ENCODE peak calls at places on chromosomes 5 and 9, in seven cellular contexts. A is cardiac fibroblast, M is uterus, Z is fibroblast of lung, D is GM12865, I is tibial nerve, U is left ventricle myocardium inferior. L is an unnamed sample.

GRCh38 chr9:124134526-124134925 is 123.0 kb downstream of the LHX2 start:
- DNase-seq in U (no peak), I (no peak), A (no peak), D (no peak), Z (no peak), M (no peak), L (no peak)

GRCh38 chr9:107478805-107479204 is 10.8 kb downstream of the KLF4 start:
- DNase-seq in A (no peak), D (no peak), U (no peak), Z (no peak), I (no peak), M (no peak), L (no peak)

GRCh38 chr5:54651482-54652076 is 134.0 kb downstream of the SNX18 start:
- DNase-seq in A (peak), M (peak), I (peak), D (no peak), U (peak), Z (peak), L (peak)

GRCh38 chr5:149267241-149267973 is 4.3 kb upstream of the AFAP1L1 start:
- DNase-seq in D (no peak), M (no peak), Z (no peak), I (no peak), U (no peak), A (no peak), L (peak)

GRCh38 chr9:3828495-3828894 is 302.7 kb upstream of the RFX3 start:
- DNase-seq in A (peak), D (no peak), Z (no peak), I (no peak), U (no peak), M (no peak), L (peak)

GRCh38 chr9:16363916-16364315 is 506.6 kb downstream of the BNC2 start:
- DNase-seq in I (no peak), M (no peak), D (no peak), U (no peak), Z (no peak), A (no peak), L (no peak)

GRCh38 chr9:69964446-69964845 is 79.2 kb upstream of the MAMDC2 start:
- DNase-seq in D (no peak), I (no peak), U (no peak), A (no peak), M (no peak), Z (no peak), L (no peak)

GRCh38 chr9:107243757-107244156 is 39.3 kb upstream of the RAD23B start:
- DNase-seq in Z (peak), M (no peak), A (no peak), U (no peak), I (no peak), D (peak), L (peak)

GRCh38 chr5:29654990-29655389 is 1538.5 kb upstream of the CDH6 start:
- DNase-seq in A (no peak), Z (no peak), U (no peak), M (no peak), I (no peak), D (no peak), L (no peak)

GRCh38 chr5:68505917-68506860 is 290.6 kb downstream of the PIK3R1 start:
- DNase-seq in M (peak), I (no peak), U (no peak), D (no peak), Z (peak), A (peak), L (peak)

GRCh38 chr5:1418238-1418920 is 26.9 kb downstream of the SLC6A3 start:
- DNase-seq in D (no peak), Z (no peak), I (no peak), A (no peak), M (no peak), U (no peak), L (no peak)

GRCh38 chr5:172543484-172544298 is 89.4 kb upstream of the SH3PXD2B start:
- DNase-seq in M (peak), D (no peak), U (no peak), Z (no peak), A (no peak), I (peak), L (no peak)

GRCh38 chr5:10595678-10596309 is 31.9 kb downstream of the ANKRD33B start:
- DNase-seq in I (no peak), U (no peak), D (peak), M (peak), A (peak), Z (peak), L (peak)

GRCh38 chr5:54022156-54022685 is 288.2 kb downstream of the ARL15 start:
- DNase-seq in D (no peak), U (no peak), M (no peak), Z (no peak), A (no peak), I (no peak), L (no peak)

GRCh38 chr5:107553063-107553676 is 117.6 kb downstream of the EFNA5 start:
- DNase-seq in U (no peak), A (no peak), M (no peak), Z (no peak), I (no peak), D (no peak), L (peak)

GRCh38 chr5:138351056-138351455 is 1.4 kb upstream of the KDM3B start:
- DNase-seq in Z (peak), D (no peak), I (no peak), U (no peak), M (no peak), A (peak), L (peak)

GRCh38 chr5:131466171-131466766 is 168.8 kb downstream of the RAPGEF6 start:
- DNase-seq in A (peak), I (no peak), U (no peak), D (no peak), Z (peak), M (no peak), L (peak)

GRCh38 chr5:43066799-43067741 is 27.0 kb upstream of the ANXA2R start:
- DNase-seq in D (peak), Z (peak), U (peak), A (peak), I (peak), M (peak), L (peak)

GRCh38 chr5:36614657-36615308 is 8.4 kb downstream of the SLC1A3 start:
- DNase-seq in I (no peak), U (no peak), A (peak), Z (no peak), M (no peak), D (no peak), L (no peak)

GRCh38 chr5:68272289-68272688 is 56.7 kb downstream of the PIK3R1 start:
- DNase-seq in U (no peak), A (peak), D (no peak), M (no peak), I (no peak), Z (peak), L (no peak)

GRCh38 chr9:110844121-110844520 is 175.5 kb downstream of the MUSK start:
- DNase-seq in I (no peak), A (no peak), D (no peak), Z (no peak), M (no peak), U (no peak), L (no peak)

GRCh38 chr5:39424751-39425524 is at the start of gene DAB2:
- DNase-seq in M (peak), D (no peak), Z (peak), A (peak), I (peak), U (peak), L (peak)

GRCh38 chr5:137706841-137707240 is 29.0 kb downstream of the KLHL3 start:
- DNase-seq in Z (no peak), U (no peak), A (peak), D (no peak), I (no peak), M (no peak), L (no peak)

GRCh38 chr5:90020575-90021535 is 388.7 kb downstream of the CETN3 start:
- DNase-seq in I (no peak), M (no peak), U (no peak), A (peak), Z (peak), D (peak), L (peak)

GRCh38 chr5:136729901-136730355 is 364.6 kb upstream of the TRPC7 start:
- DNase-seq in I (no peak), U (no peak), A (peak), D (no peak), Z (no peak), M (no peak), L (peak)

GRCh38 chr5:135457424-135458071 is 5.4 kb upstream of the TIFAB start:
- DNase-seq in D (peak), I (no peak), Z (peak), U (peak), M (peak), A (peak), L (peak)

GRCh38 chr5:109718632-109719031 is 28.9 kb downstream of the MAN2A1 start:
- DNase-seq in M (no peak), A (no peak), D (no peak), Z (no peak), I (no peak), U (no peak), L (peak)

GRCh38 chr5:135993894-135994514 is 34.8 kb upstream of the TGFBI start:
- DNase-seq in Z (peak), M (no peak), A (peak), D (no peak), U (no peak), I (no peak), L (peak)

GRCh38 chr5:37412515-37412914 is 33.4 kb downstream of the WDR70 start:
- DNase-seq in I (no peak), A (no peak), D (no peak), Z (no peak), U (no peak), M (no peak), L (peak)

GRCh38 chr9:4206718-4207117 is 93.2 kb downstream of the GLIS3 start:
- DNase-seq in A (peak), I (no peak), U (no peak), D (no peak), M (peak), Z (peak), L (no peak)

GRCh38 chr9:81002242-81002641 is 687.1 kb downstream of the TLE1 start:
- DNase-seq in M (no peak), U (no peak), Z (no peak), D (peak), A (no peak), I (no peak), L (peak)

GRCh38 chr9:37417857-37418618 is 4.5 kb upstream of the GRHPR start:
- DNase-seq in Z (no peak), M (no peak), I (no peak), U (no peak), D (no peak), A (no peak), L (peak)

GRCh38 chr9:111740739-111741138 is 54.0 kb downstream of the SHOC1 start:
- DNase-seq in I (no peak), A (no peak), U (no peak), D (no peak), M (no peak), Z (no peak), L (no peak)

GRCh38 chr5:98497391-98497790 is 276.1 kb upstream of the RGMB start:
- DNase-seq in M (no peak), D (no peak), I (no peak), A (peak), U (no peak), Z (no peak), L (peak)

GRCh38 chr5:88884435-88884877 is 1.5 kb upstream of the MEF2C start:
- DNase-seq in I (no peak), Z (peak), U (no peak), A (peak), M (no peak), D (peak), L (no peak)

GRCh38 chr5:14581891-14582796 is 552 bp downstream of the OTULINL start:
- DNase-seq in A (peak), M (peak), I (no peak), D (peak), U (peak), Z (peak), L (peak)

GRCh38 chr5:21882363-21882762 is 970.8 kb downstream of the CDH12 start:
- DNase-seq in U (no peak), A (no peak), M (no peak), Z (no peak), I (no peak), D (no peak), L (no peak)

GRCh38 chr5:11007251-11007650 is 246.2 kb upstream of the DAP start:
- DNase-seq in D (no peak), U (peak), A (no peak), M (no peak), I (no peak), Z (peak), L (no peak)

GRCh38 chr5:140734354-140734753 is 34.1 kb downstream of the ZMAT2 start:
- DNase-seq in D (no peak), Z (no peak), A (peak), I (no peak), U (no peak), M (no peak), L (peak)
- TF ChIP-seq CTCF in D (peak), Z (no peak), A (peak), I (peak), U (peak), M (no peak), L (peak)

DNA sequence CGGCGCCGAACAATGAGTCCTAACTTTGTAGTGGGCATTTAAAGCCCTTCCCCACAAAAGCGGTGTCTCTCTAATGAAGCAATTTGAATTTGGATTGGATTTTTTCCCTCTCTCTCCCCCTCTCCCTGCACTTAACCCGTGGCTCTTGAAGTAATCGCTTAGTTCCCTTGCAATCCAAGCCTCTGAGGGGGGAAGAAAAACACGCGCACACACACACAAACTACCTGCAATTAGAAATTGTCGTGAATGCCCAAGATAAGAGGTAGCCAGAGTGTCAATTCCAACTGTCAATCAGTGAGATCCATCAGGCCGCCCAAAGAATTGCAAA is 1.2 kb downstream of the LHX6 start:
- DNase-seq in M (no peak), U (no peak), D (no peak), Z (no peak), A (no peak), I (no peak), L (no peak)
- H3K4me3 ChIP-seq in M (no peak), U (peak), D (no peak), Z (no peak), A (no peak), I (peak), L (no peak)

GRCh38 chr5:133892306-133892705 is 76.1 kb downstream of the C5orf15 start:
- DNase-seq in M (no peak), U (no peak), A (no peak), I (no peak), D (no peak), Z (no peak), L (no peak)

GRCh38 chr5:133894143-133894542 is 74.3 kb downstream of the C5orf15 start:
- DNase-seq in D (no peak), A (no peak), I (no peak), M (no peak), U (no peak), Z (no peak), L (no peak)

GRCh38 chr5:133891390-133891789 is 77.0 kb downstream of the C5orf15 start:
- DNase-seq in I (no peak), Z (no peak), M (no peak), U (no peak), A (no peak), D (no peak), L (no peak)

GRCh38 chr5:133890776-133891280 is 77.6 kb downstream of the C5orf15 start:
- DNase-seq in Z (no peak), U (no peak), I (no peak), D (no peak), M (no peak), A (no peak), L (no peak)

DNA sequence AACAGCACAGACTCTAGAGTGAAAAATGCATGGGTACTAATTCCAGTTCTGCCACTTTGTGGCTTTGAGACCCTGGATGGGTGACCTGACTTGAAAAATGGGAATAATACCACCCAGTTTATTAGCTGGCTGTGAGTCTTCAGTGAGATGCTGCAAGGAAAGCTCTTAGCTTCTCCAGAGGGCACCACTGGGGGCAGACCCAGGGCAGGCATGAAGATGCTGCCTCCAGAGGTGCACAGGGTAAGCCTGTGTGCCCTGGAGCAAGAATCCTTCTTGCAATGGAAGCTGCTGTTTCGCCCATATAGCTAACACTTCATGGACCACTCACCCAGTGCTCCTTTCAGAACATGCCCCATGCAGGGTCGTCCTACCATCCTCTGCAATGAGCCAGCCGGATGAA is 75.7 kb downstream of the C5orf15 start:
- DNase-seq in Z (no peak), D (no peak), A (no peak), I (no peak), U (no peak), M (no peak), L (no peak)
- TF ChIP-seq CTCF in Z (no peak), D (no peak), A (no peak), I (no peak), U (no peak), M (no peak), L (no peak)

GRCh38 chr5:141366016-141366896 is 2.3 kb downstream of the PCDHGA5 start:
- DNase-seq in D (no peak), Z (no peak), A (no peak), I (no peak), M (no peak), U (no peak), L (no peak)
- H3K4me3 ChIP-seq in D (no peak), Z (no peak), A (no peak), I (no peak), M (no peak), U (no peak), L (no peak)

GRCh38 chr9:114372971-114373591 is 14.7 kb downstream of the AKNA start:
- DNase-seq in M (no peak), U (peak), I (no peak), Z (no peak), A (no peak), D (peak), L (no peak)
- TF ChIP-seq CTCF in M (no peak), U (no peak), I (no peak), Z (no peak), A (no peak), D (peak), L (no peak)

GRCh38 chr5:73496984-73497457 is 1.2 kb upstream of the BTF3 start:
- DNase-seq in D (peak), I (no peak), U (no peak), M (no peak), A (peak), Z (peak), L (peak)
- H3K4me3 ChIP-seq in D (peak), I (no peak), U (peak), M (no peak), A (no peak), Z (peak), L (peak)

DNA sequence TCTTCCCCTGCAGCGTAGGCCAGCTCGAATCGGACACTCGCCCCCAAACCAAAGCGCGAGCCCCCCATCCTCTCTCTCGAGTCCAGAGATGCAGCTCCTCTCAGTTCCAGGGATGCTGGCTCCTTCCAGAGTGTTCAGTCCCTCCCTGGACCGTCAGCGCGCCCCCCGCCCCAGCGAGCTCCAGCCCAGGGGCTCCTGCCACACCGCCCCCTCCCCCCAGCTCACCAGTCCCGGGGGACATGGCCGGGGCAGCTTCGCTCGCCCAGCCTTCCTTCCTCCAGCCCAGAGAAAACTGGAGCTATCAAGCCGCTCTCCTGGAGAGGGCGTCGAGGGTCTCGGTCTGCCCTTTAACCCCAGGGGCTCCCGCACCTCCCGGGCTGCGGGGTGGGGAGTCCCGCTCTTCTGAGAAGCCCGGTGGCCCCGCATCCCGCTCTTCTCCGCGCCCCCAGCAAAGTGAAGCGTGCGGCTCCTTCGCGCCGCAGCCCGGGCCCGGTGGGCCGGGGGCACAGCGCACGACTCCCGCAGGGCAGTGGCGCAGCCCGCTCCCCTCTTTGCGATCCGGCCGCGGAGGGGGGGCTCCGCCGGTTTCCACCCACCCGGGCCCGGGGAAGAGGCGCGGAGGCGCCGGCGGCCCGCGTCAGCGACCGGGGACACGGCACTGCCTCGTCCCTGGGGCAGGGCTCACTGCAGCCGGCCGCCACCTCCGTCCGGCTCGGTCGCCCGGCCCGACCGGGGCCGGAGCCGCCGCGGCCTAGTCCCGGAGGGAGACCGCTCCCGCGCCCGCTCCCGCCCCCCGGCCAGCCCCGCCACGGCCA is 585 bp downstream of the MIER3 start:
- DNase-seq in M (peak), D (peak), U (peak), Z (no peak), I (no peak), A (peak), L (peak)
- TF ChIP-seq CTCF in M (no peak), D (no peak), U (no peak), Z (no peak), I (no peak), A (no peak), L (no peak)

DNA sequence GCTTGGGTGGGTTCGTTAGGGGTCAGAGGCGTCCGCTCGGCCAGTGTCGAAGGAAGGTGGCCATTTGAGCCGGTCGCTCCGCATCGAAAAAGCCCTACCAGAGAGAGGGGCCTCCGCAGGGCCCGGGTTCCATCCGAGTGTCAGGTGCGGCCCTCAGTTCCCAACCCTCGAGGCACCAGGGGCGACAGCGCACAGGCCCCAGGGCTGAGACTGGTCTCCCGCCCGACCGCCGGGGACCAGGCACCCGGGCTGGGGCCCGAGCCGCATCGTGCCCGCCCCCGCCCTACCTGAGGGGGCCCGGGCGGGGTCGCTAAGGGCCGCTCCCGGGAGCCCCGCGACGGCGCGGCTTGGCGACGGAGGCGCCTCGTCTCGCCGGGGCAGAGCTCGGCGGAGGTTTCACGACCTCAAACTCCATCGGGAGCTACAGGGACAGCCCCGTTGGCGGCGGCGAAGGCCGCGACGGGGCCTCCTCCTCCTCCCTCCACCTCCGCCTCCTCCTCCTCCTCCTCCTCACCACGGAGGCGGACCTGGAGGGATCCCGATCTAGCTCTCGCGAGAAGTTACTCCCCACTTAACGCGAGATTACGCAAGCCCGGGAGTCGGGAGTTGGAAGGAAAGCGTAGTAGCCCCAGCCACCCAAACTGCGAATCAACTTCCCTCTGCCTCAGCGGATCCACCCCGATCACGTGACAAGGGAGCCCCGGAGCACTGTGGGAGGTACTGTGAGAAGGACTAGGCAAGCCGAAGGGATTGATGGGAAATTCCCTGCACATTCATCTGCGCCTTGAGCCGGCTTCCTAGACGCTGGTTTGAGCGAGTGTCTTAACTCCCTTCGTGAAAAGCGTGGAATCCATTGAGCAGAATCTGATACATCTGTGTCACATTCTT is at the start of gene RC3H2:
- DNase-seq in M (peak), D (peak), Z (peak), U (peak), I (peak), A (peak), L (peak)
- H3K4me3 ChIP-seq in M (peak), D (peak), Z (peak), U (peak), I (peak), A (peak), L (peak)

GRCh38 chr5:177303121-177303924 is at the start of the genes PRELID1 and RAB24:
- DNase-seq in I (peak), M (peak), Z (peak), U (peak), A (peak), D (peak), L (peak)
- TF ChIP-seq CTCF in I (peak), M (no peak), Z (peak), U (peak), A (peak), D (peak), L (peak)